ENCODE peak calls at places on chromosomes 4 and X, in seven cellular contexts. K is breast epithelium, Q is K562, C is HCT116, N is sigmoid colon, R is stomach, T is endothelial cell of umbilical vein. A is an unnamed sample.

GRCh38 chr4:10981611-10982010 is 297.0 kb upstream of the CLNK start:
- DNase-seq in K (no peak), Q (no peak), C (no peak), N (no peak), R (no peak), T (no peak), A (no peak)

GRCh38 chrX:20514358-20514757 is 247.6 kb upstream of the RPS6KA3 start:
- DNase-seq in K (no peak), Q (peak; percentile 16), C (peak; percentile 58), N (no peak), R (no peak), T (peak; percentile 65), A (no peak)

GRCh38 chr4:14841801-14842748 is 160.2 kb upstream of the CPEB2 start:
- DNase-seq in K (no peak), Q (no peak), C (no peak), N (no peak), R (peak; percentile 61), T (no peak), A (no peak)

GRCh38 chr4:54254915-54255246 is 25.8 kb downstream of the PDGFRA start:
- DNase-seq in K (no peak), Q (no peak), C (no peak), N (no peak), R (no peak), T (no peak), A (no peak)

GRCh38 chr4:13264126-13264525 is 220.0 kb downstream of the RAB28 start:
- DNase-seq in K (no peak), Q (no peak), C (no peak), N (no peak), R (no peak), T (no peak), A (no peak)

GRCh38 chr4:144294211-144294610 is 153.7 kb upstream of the GYPA start:
- DNase-seq in K (no peak), Q (no peak), C (no peak), N (no peak), R (no peak), T (no peak), A (no peak)

GRCh38 chr4:26458104-26458503 is 32.2 kb downstream of the CCKAR start:
- DNase-seq in K (no peak), Q (no peak), C (no peak), N (no peak), R (no peak), T (no peak), A (no peak)

GRCh38 chrX:94524867-94525266 is 850.9 kb downstream of the FAM133A start:
- DNase-seq in K (no peak), Q (peak; percentile 0), C (no peak), N (no peak), R (no peak), T (no peak), A (no peak)

GRCh38 chr4:164771088-164771487 is 17.2 kb downstream of the SMIM31 start:
- DNase-seq in K (no peak), Q (no peak), C (no peak), N (no peak), R (no peak), T (no peak), A (no peak)

GRCh38 chrX:35622021-35622420 is 176.1 kb upstream of the MAGEB16 start:
- DNase-seq in K (no peak), Q (no peak), C (no peak), N (no peak), R (no peak), T (no peak), A (no peak)

GRCh38 chr4:89101256-89102161 is 9.8 kb upstream of the TIGD2 start:
- DNase-seq in K (no peak), Q (no peak), C (no peak), N (no peak), R (no peak), T (no peak), A (no peak)

GRCh38 chr4:136755531-136755916 is 776.8 kb downstream of the PCDH18 start:
- DNase-seq in K (no peak), Q (no peak), C (no peak), N (no peak), R (no peak), T (no peak), A (no peak)

GRCh38 chr4:145909331-145909730 is 29.3 kb downstream of the ZNF827 start:
- DNase-seq in K (no peak), Q (peak; percentile 22), C (no peak), N (peak; percentile 92), R (peak; percentile 87), T (no peak), A (peak; percentile 62)

GRCh38 chr4:150769235-150769634 is 187.3 kb downstream of the MAB21L2 start:
- DNase-seq in K (no peak), Q (peak; percentile 28), C (peak; percentile 74), N (no peak), R (no peak), T (peak; percentile 33), A (no peak)

GRCh38 chrX:119573840-119574393 is 446 bp upstream of the UBE2A start:
- DNase-seq in K (no peak), Q (peak; percentile 47), C (peak; percentile 15), N (peak; percentile 75), R (no peak), T (peak; percentile 57), A (no peak)

GRCh38 chrX:154378059-154378798 is 866 bp upstream of the EMD start:
- DNase-seq in K (no peak), Q (no peak), C (no peak), N (peak; percentile 90), R (peak; percentile 70), T (peak; percentile 70), A (no peak)

GRCh38 chrX:154380787-154381186 is 1.7 kb downstream of the EMD start:
- DNase-seq in K (no peak), Q (no peak), C (no peak), N (no peak), R (no peak), T (no peak), A (no peak)

GRCh38 chrX:154380153-154380552 is 1.1 kb downstream of the EMD start:
- DNase-seq in K (no peak), Q (no peak), C (no peak), N (peak; percentile 75), R (no peak), T (no peak), A (no peak)

GRCh38 chrX:154379569-154379951 is 465 bp downstream of the EMD start:
- DNase-seq in K (no peak), Q (no peak), C (no peak), N (no peak), R (no peak), T (no peak), A (no peak)

GRCh38 chrX:154378799-154379568 is at the start of gene EMD:
- DNase-seq in K (peak; percentile 95), Q (peak; percentile 98), C (peak; percentile 91), N (peak; percentile 99), R (peak; percentile 96), T (peak; percentile 98), A (peak; percentile 95)
- TF ChIP-seq POLR2A in K (peak; percentile 66), Q (peak; percentile 79), C (no peak), N (peak; percentile 71), R (no peak), T (no peak), A (peak; percentile 88)

GRCh38 chr4:147160908-147161513 is 215.3 kb upstream of the TTC29 start:
- DNase-seq in K (no peak), Q (peak; percentile 43), C (peak; percentile 36), N (no peak), R (no peak), T (peak; percentile 53), A (no peak)

GRCh38 chr4:147163311-147163710 is 217.6 kb upstream of the TTC29 start:
- DNase-seq in K (no peak), Q (no peak), C (no peak), N (no peak), R (no peak), T (no peak), A (no peak)

DNA sequence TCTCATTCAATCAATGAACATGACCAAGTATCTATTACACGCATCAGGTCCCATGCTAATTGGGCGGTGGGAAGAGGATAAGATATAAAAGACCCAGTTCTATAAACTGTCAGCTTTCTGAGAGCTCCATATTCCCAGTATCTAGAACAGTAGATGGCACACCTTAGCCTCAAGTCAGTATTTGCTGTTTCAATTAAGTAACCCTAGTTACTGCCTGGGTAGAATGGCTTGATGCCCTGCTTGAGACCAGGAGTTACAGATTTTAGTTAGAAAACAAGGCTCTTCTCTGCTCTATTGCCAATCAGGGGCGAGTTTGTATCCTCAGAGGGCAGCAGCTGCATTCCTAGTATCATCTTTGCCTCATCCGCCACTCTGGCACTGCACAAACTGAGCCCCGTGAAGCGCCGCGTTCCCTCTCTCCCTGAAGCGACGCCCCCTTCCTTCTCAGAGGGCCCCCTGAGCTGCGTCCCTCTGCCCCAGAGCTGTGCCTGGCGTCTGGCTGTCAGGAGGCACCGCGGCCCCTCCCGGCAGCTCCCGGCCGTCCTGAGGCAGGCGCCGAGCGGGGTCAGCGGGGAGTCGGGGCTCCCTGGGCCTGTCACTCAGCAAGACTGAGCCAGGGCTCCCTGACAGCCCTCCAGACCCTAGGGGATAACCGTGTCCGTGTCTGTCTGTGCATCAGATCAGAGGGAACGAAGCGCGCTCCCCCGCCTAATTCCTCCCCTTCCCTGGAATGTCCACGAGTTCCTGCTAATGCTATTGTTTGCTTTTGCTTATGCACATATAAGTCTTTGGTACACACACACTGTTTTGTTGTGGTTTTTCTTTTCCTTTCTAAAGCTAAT is 212.4 kb upstream of the TTC29 start:
- DNase-seq in K (no peak), Q (no peak), C (no peak), N (no peak), R (peak; percentile 28), T (peak; percentile 36), A (no peak)
- H3K4me3 ChIP-seq in K (peak overlapping the region; percentile 64), Q (no peak overlapping the region), C (no peak overlapping the region), N (peak overlapping the region; percentile 50), R (peak overlapping the region; percentile 43), T (peak overlapping the region; percentile 20), A (peak overlapping the region; percentile 36)

DNA sequence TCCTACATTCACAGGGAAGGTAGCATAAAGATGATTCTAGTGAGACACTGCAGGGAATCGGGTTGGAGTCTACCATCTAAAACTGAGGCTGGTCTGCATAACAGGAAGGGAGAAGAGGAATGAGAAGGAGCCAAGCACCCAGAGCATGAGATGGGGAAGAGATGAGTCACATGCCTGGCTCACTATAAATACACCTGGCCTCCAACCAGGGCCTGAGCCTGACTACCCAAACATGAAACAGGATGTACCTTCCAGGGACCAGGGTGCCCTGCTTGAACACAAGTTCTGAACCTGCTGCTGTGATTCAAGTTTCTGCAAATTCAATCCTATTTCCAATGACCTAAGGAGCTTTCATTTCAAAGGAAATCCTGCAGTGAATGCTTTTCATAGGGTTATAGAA is 24.9 kb downstream of the CD99L2 start:
- DNase-seq in K (no peak), Q (no peak), C (peak; percentile 6), N (peak; percentile 73), R (peak; percentile 37), T (peak; percentile 12), A (peak; percentile 8)
- TF ChIP-seq POLR2AphosphoS5 in K (no peak), Q (no peak), C (no peak), N (no peak), R (no peak), T (no peak), A (no peak)

GRCh38 chr4:86762649-86763048 is 86.5 kb downstream of the SLC10A6 start:
- DNase-seq in K (no peak), Q (no peak), C (no peak), N (no peak), R (no peak), T (no peak), A (no peak)
- TF ChIP-seq POLR2A in K (no peak), Q (no peak), C (no peak), N (no peak), R (no peak), T (no peak), A (no peak)

GRCh38 chr4:6183740-6184139 is 16.6 kb downstream of the JAKMIP1 start:
- DNase-seq in K (no peak), Q (no peak), C (no peak), N (no peak), R (no peak), T (no peak), A (no peak)
- H3K4me3 ChIP-seq in K (no peak overlapping the region), Q (no peak overlapping the region), C (no peak overlapping the region), N (no peak overlapping the region), R (no peak overlapping the region), T (no peak overlapping the region), A (no peak overlapping the region)